ENCODE peak calls at places on chromosomes 12 and 14, in four cellular contexts. Z, E, M and R are unnamed samples.

GRCh38 chr14:56414231-56414630 is 165.4 kb upstream of the TMEM260 start:
- DNase-seq in E (no peak), M (no peak), Z (no peak), R (no peak)

GRCh38 chr14:68195126-68195525 is 375.5 kb downstream of the RAD51B start:
- DNase-seq in M (no peak), Z (no peak), E (no peak), R (no peak)

GRCh38 chr12:103333676-103334075 is 162.1 kb downstream of the C12orf42 start:
- DNase-seq in M (no peak), E (no peak), Z (no peak), R (no peak)

GRCh38 chr12:7638064-7638763 is 27.5 kb downstream of the APOBEC1 start:
- DNase-seq in Z (no peak), E (no peak), M (no peak), R (no peak)

GRCh38 chr12:132986001-132986884 is at the start of gene ZNF26:
- DNase-seq in Z (peak; percentile 92), E (peak; percentile 54), M (peak; percentile 89), R (peak; percentile 97)

GRCh38 chr12:107400686-107401447 is 284.7 kb upstream of the PWP1 start:
- DNase-seq in Z (no peak), E (no peak), M (no peak), R (no peak)

GRCh38 chr12:47277972-47278448 is 198.3 kb upstream of the AMIGO2 start:
- DNase-seq in M (no peak), E (no peak), Z (no peak), R (no peak)

GRCh38 chr12:66188584-66189475 is at the start of gene IRAK3:
- DNase-seq in E (peak; percentile 13), Z (peak; percentile 57), M (peak; percentile 80), R (peak; percentile 98)

GRCh38 chr14:53640695-53641094 is 315.9 kb downstream of the BMP4 start:
- DNase-seq in E (no peak), M (no peak), Z (no peak), R (no peak)

GRCh38 chr14:71155743-71156142 is 248.5 kb downstream of the PCNX1 start:
- DNase-seq in E (no peak), Z (no peak), M (no peak), R (no peak)

GRCh38 chr12:46259071-46259470 is 9.8 kb downstream of the SLC38A1 start:
- DNase-seq in Z (no peak), E (no peak), M (no peak), R (no peak)

GRCh38 chr12:52921488-52922165 is 16.8 kb upstream of the KRT8 start:
- DNase-seq in E (no peak), M (no peak), Z (no peak), R (no peak)

GRCh38 chr14:30799933-30800332 is 74.4 kb upstream of the COCH start:
- DNase-seq in E (no peak), Z (no peak), M (no peak), R (no peak)

GRCh38 chr14:91310620-91311283 is 66.2 kb upstream of the GPR68 start:
- DNase-seq in E (no peak), M (no peak), Z (no peak), R (no peak)

GRCh38 chr12:107251288-107251687 is 157.9 kb upstream of the CRY1 start:
- DNase-seq in Z (no peak), M (no peak), E (no peak), R (no peak)

GRCh38 chr14:95935228-95935822 is 58.7 kb downstream of the TUNAR start:
- DNase-seq in Z (no peak), E (no peak), M (no peak), R (no peak)

GRCh38 chr12:5573390-5573789 is 141.5 kb downstream of the NTF3 start:
- DNase-seq in M (no peak), Z (no peak), E (no peak), R (no peak)

GRCh38 chr14:93023039-93023438 is 92.7 kb downstream of the ITPK1 start:
- DNase-seq in E (no peak), Z (no peak), M (no peak), R (no peak)

GRCh38 chr14:85596562-85596961 is 66.6 kb downstream of the FLRT2 start:
- DNase-seq in Z (no peak), E (no peak), M (no peak), R (no peak)

GRCh38 chr12:106994579-106995220 is 7.8 kb upstream of the MTERF2 start:
- DNase-seq in E (no peak), M (no peak), Z (no peak), R (no peak)

GRCh38 chr14:32224731-32225377 is 21.8 kb upstream of the RNU6-8 start:
- DNase-seq in E (no peak), M (peak; percentile 70), Z (no peak), R (no peak)

GRCh38 chr12:39824505-39825198 is 205.0 kb upstream of the ABCD2 start:
- DNase-seq in E (no peak), M (no peak), Z (no peak), R (no peak)

GRCh38 chr12:129941646-129942045 is 37.8 kb upstream of the TMEM132D start:
- DNase-seq in Z (no peak), M (no peak), E (no peak), R (no peak)

GRCh38 chr14:45135181-45135580 is 549 bp upstream of the FANCM start:
- DNase-seq in E (no peak), Z (no peak), M (no peak), R (no peak)

GRCh38 chr14:45134051-45134958 is at the start of gene FKBP3:
- DNase-seq in M (peak; percentile 98), E (peak; percentile 93), Z (peak; percentile 98), R (peak; percentile 98)

GRCh38 chr14:45133683-45134050 is 614 bp downstream of the FKBP3 start:
- DNase-seq in E (no peak), Z (no peak), M (no peak), R (no peak)

GRCh38 chr14:45140661-45141187 is 5.0 kb downstream of the FANCM start:
- DNase-seq in Z (no peak), E (no peak), M (no peak), R (no peak)

GRCh38 chr14:45135659-45136314 is at the start of gene FANCM:
- DNase-seq in E (peak; percentile 66), M (peak; percentile 97), Z (peak; percentile 87), R (peak; percentile 97)
- TF ChIP-seq POLR2A in E (no peak), M (no peak), Z (no peak), R (no peak)

DNA sequence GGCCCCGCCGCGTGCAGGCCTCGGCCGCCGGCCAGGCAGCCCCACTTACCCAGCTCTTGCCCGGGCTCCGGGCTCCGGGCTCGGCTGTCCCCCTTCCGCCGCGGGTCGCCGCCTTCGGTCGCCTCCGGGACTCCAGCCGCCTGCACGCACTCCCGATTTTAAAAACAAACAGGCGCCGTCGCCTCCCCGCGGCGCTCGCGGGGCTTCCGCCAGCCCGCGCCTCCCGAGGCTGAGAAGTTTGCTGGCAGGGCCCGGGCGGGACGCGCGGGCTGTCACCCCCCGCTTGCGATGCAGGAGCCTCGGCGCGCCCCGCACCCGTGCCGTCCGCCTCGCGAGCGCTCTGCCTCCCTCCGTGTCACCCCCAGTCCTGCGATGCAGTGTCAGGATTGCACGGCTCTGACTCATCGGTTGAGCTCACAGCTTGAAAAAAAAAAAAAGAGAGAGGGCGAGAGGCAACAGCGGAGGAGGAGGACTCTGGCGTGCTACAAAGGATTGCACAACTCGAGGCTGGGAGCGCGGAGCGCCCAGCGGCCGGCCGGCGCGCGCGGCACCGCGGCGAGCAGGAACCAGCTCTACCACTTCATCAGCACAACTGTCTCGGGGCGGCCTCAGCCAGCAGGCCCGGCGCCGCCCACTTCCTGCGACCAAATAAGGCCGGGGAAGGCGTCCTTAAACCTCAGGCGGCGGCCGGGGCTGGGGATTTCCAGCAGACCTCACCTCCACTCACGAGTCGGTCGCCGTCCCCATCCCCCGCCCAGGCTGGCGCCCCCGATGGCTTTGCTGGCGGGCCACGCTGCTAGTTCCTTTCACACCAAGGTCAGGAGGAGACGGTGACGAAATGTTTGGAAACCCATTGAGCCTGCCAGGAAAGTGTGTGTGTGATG is 45.8 kb upstream of the PNMA1 start:
- DNase-seq in Z (peak; percentile 99), M (peak; percentile 96), E (peak; percentile 86), R (peak; percentile 97)
- TF ChIP-seq CTCF in Z (no peak), M (peak; percentile 14), E (no peak), R (no peak)

DNA sequence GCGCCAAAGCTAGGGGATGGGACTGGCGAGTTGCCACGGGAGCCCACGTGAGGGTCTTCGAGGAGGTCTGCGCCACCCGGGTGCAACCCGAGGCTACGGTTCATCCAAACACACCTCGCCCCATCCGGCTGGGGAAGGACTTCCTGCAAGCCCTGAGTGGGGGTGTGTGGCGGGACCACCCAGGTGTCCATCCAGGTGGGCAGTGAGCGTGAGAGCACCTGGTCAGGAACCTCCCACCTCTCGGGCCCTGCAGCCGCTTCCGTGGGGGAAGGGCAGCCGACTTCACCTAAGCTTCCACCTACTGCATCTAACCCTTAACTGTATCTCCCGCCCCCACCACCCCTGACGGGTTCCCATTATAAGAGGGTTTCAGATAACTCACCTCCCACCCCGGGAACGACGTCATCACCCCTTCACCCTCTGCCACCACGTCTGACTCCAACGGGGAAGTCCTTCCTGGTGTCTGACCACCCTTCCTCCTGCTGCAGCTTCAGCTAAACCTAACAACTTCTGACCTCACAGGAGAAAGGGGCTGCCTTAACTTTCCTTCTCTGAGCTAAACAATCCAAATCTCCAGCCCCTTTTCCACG is 27.3 kb upstream of the SMUG1 start:
- DNase-seq in M (no peak), Z (peak; percentile 50), E (no peak), R (no peak)
- H3K4me3 ChIP-seq in M (no peak overlapping the region), Z (no peak overlapping the region), E (peak overlapping the region; percentile 55), R (no peak overlapping the region)

DNA sequence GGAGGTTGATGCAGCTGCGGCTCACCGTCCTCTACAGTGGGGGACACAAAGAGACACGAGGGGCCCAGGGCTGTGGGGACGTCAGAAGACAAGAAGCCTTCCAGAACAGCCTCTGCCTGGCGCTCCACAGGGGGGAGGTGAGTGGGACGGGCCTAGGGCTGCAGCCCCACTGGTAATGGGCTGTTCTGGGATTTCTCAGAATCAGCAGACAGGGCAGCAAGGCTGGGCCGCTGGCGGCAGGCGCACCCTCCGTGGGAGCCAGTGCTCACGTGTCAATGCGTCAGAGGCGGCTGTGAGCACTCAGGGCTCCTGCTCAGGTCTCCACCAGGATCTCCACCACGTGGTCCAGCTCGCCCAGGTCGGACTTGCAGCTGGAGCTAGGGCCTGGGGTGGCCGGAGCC is 10.0 kb downstream of the CDCA4 start:
- DNase-seq in Z (no peak), M (peak; percentile 67), E (no peak), R (no peak)
- TF ChIP-seq POLR2A in Z (no peak), M (no peak), E (no peak), R (no peak)

DNA sequence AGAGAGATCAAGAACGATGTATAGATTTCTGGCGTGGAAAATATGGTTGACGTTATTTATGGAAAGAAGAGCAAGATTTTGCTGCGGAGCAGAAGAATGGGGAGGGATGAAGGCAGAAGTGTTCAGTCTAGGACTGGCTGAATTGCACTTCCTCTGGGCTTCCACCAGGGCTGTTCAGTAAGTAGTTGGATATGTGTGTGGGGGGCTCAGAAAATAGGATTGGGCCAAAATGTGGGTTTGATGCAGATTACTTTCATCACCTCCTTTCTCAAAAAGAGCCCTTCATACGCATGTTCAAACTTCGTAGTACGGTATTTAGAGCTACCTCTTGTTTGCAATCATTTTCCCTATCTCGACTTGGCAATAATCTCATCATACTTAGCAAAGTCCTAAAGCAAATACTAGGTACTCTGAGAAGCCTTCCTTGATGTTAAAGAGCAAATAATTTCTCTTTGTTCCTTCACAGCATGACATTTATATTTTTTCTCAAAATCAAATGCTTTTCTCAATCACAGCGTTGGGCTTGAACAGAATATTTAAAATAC is 349.4 kb downstream of the NELL2 start:
- DNase-seq in M (no peak), E (no peak), Z (no peak), R (no peak)
- TF ChIP-seq CTCF in M (no peak), E (no peak), Z (no peak), R (no peak)

DNA sequence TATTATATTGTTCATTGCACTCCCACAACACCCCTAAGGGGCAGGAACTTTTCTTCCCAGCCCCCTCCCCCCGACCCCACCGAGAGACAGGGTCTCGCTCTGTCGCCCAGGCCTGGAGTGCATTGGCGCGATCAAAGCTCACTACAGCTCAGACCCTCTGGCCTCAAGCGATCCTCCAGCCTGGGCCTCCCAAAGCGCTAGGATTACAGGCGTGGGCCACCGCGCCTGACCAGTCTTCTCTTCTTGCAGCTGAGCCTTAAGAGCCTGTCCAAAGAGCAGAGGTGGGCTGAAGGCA is 310 bp upstream of the UNG start:
- DNase-seq in E (no peak), M (no peak), Z (no peak), R (no peak)
- H3K4me3 ChIP-seq in E (peak overlapping the region; percentile 69), M (no peak overlapping the region), Z (no peak overlapping the region), R (no peak overlapping the region)